ENCODE peak calls at places on chromosomes 5 and 9, in four cellular contexts. U is epithelial cell of esophagus, I is left lung, S is gastrocnemius medialis. C is an unnamed sample.

GRCh38 chr5:146965781-146966659 is 87.5 kb upstream of the PPP2R2B start:
- DNase-seq in U (peak), I (no peak), S (peak), C (peak)

GRCh38 chr5:55438931-55439477 is 95.8 kb downstream of the PLPP1 start:
- DNase-seq in U (no peak), I (no peak), S (peak), C (peak)

GRCh38 chr5:171309526-171310333 is 682 bp downstream of the TLX3 start:
- DNase-seq in U (peak), I (no peak), S (no peak), C (no peak)

GRCh38 chr9:135440620-135441019 is 39.0 kb upstream of the PPP1R26 start:
- DNase-seq in U (peak), I (no peak), S (no peak), C (no peak)

GRCh38 chr5:133994990-133995333 is 9.8 kb downstream of the VDAC1 start:
- DNase-seq in U (no peak), I (no peak), S (no peak), C (no peak)

GRCh38 chr5:68757813-68758212 is 336.0 kb upstream of the SLC30A5 start:
- DNase-seq in U (no peak), I (no peak), S (no peak), C (no peak)

GRCh38 chr9:134216449-134216951 is 52.1 kb upstream of the RNU6ATAC start:
- DNase-seq in U (no peak), I (no peak), S (peak), C (no peak)

GRCh38 chr5:10351199-10351881 is 2.2 kb upstream of the MARCHF6 start:
- DNase-seq in U (peak), I (no peak), S (no peak), C (peak)

GRCh38 chr9:129225815-129226214 is 47.8 kb upstream of the IER5L start:
- DNase-seq in U (peak), I (peak), S (peak), C (peak)

GRCh38 chr5:10936081-10936480 is 175.0 kb upstream of the DAP start:
- DNase-seq in U (no peak), I (no peak), S (no peak), C (no peak)

GRCh38 chr9:8660383-8660782 is 860.8 kb upstream of the DMAC1 start:
- DNase-seq in U (no peak), I (peak), S (peak), C (no peak)

GRCh38 chr5:1400936-1401335 is 44.3 kb downstream of the SLC6A3 start:
- DNase-seq in U (no peak), I (no peak), S (no peak), C (no peak)

GRCh38 chr9:23039402-23039801 is 592.8 kb downstream of the DMRTA1 start:
- DNase-seq in U (no peak), I (no peak), S (no peak), C (no peak)

GRCh38 chr5:76763136-76763535 is 47.2 kb downstream of the F2R start:
- DNase-seq in U (peak), I (no peak), S (no peak), C (no peak)

GRCh38 chr5:169668732-169669131 is 31.7 kb downstream of the DOCK2 start:
- DNase-seq in U (no peak), I (no peak), S (no peak), C (peak)

GRCh38 chr5:52457808-52458207 is 329.9 kb upstream of the ITGA1 start:
- DNase-seq in U (no peak), I (no peak), S (no peak), C (no peak)

GRCh38 chr5:161687316-161687715 is 1.8 kb downstream of the GABRA6 start:
- DNase-seq in U (no peak), I (no peak), S (no peak), C (no peak)

GRCh38 chr9:121399126-121399882 is 29.3 kb upstream of the STOM start:
- DNase-seq in U (no peak), I (no peak), S (no peak), C (no peak)

DNA sequence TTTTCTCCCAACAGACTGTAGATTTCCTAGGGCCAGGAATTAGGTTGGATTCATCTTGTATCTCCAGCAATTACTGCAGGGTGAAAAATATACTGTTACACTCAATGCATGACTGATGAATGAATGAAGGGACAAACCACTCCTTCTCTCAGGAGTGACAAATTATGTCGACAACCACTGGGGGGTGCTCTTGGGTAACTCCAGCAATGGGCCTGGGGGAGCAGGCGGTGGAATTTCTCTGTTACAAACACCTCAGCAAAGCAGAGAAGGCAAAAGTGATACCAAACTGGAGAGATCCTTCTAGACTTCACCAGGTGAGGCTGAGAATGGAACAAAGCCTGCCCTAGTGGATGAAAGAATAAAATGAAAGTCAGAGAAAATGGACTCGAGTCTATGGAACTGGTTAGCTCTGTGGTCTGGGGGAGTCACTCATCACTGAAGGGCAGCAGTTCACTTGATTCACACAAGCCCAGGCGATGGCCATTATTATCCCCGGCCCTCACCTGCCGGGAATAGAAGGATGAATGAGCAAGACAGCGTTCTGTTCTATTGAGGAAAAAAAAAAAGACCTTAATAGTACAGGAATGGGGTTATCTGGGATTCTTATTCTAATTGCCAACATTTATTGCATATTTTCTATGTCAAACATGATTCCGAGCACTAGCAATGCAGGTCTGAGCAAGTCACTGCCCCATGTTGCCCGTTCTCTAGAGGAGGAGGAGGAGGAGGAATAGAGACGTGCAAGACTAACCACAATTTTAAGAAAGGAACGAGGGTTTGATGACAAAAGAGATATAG is 341.1 kb downstream of the ASTN2 start:
- DNase-seq in U (peak), I (no peak), S (no peak), C (no peak)
- TF ChIP-seq CTCF in U (peak), I (no peak), S (no peak), C (peak)

GRCh38 chr9:92738661-92739081 is 26.0 kb downstream of the BICD2 start:
- DNase-seq in U (peak), I (peak), S (no peak), C (no peak)

GRCh38 chr9:92739346-92740014 is 25.2 kb downstream of the BICD2 start:
- DNase-seq in U (no peak), I (peak), S (no peak), C (no peak)

GRCh38 chr9:92740446-92740961 is 24.1 kb downstream of the BICD2 start:
- DNase-seq in U (peak), I (peak), S (no peak), C (no peak)

GRCh38 chr9:92740969-92741368 is 23.7 kb downstream of the BICD2 start:
- DNase-seq in U (peak), I (no peak), S (no peak), C (no peak)

DNA sequence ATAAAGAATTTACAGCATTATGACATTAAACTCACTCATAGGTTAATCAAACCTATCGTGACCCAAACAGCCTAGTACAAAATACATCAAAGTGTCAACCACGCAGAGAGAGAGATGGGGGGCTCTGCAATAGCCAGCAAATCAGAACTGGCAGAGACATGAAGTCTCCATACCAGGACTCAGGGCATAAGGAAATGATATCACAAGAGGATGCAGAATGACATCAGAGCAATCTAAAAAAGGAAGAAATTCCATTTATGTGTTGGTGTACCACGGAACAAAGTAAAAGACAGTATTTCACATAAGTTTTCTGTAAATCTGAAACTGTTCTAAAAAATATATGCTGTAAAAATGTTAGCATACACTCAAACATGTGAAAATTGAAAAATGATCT is 24.6 kb downstream of the BICD2 start:
- DNase-seq in U (no peak), I (peak), S (no peak), C (no peak)
- TF ChIP-seq CTCF in U (no peak), I (no peak), S (no peak), C (no peak)

GRCh38 chr5:93431255-93431654 is 149.8 kb downstream of the NR2F1-AS1 start:
- DNase-seq in U (no peak), I (no peak), S (no peak), C (no peak)

GRCh38 chr5:93428868-93429267 is 152.2 kb downstream of the NR2F1-AS1 start:
- DNase-seq in U (no peak), I (no peak), S (no peak), C (peak)

GRCh38 chr5:93433422-93433821 is 147.6 kb downstream of the NR2F1-AS1 start:
- DNase-seq in U (peak), I (no peak), S (no peak), C (peak)

GRCh38 chr5:93430139-93430538 is 150.9 kb downstream of the NR2F1-AS1 start:
- DNase-seq in U (no peak), I (no peak), S (no peak), C (no peak)

GRCh38 chr5:93430673-93431192 is 150.3 kb downstream of the NR2F1-AS1 start:
- DNase-seq in U (no peak), I (no peak), S (no peak), C (no peak)
- TF ChIP-seq CTCF in U (no peak), I (no peak), S (no peak), C (no peak)

GRCh38 chr9:78505546-78505945 is 208.6 kb downstream of the PSAT1 start:
- DNase-seq in U (no peak), I (no peak), S (no peak), C (no peak)
- TF ChIP-seq CTCF in U (no peak), I (no peak), S (no peak), C (no peak)

GRCh38 chr5:43042626-43043399 is 2.7 kb upstream of the ANXA2R start:
- DNase-seq in U (peak), I (peak), S (peak), C (peak)
- TF ChIP-seq CTCF in U (peak), I (peak), S (no peak), C (no peak)

GRCh38 chr5:155923784-155924183 is 403.2 kb upstream of the SGCD start:
- DNase-seq in U (no peak), I (no peak), S (no peak), C (no peak)
- TF ChIP-seq CTCF in U (no peak), I (no peak), S (no peak), C (no peak)

GRCh38 chr5:180787711-180788431 is 14.7 kb downstream of the MGAT1 start:
- DNase-seq in U (no peak), I (no peak), S (no peak), C (peak)

GRCh38 chr5:180790524-180790923 is 12.1 kb downstream of the MGAT1 start:
- DNase-seq in U (no peak), I (no peak), S (no peak), C (no peak)

GRCh38 chr5:180792287-180792964 is 10.2 kb downstream of the MGAT1 start:
- DNase-seq in U (no peak), I (no peak), S (no peak), C (no peak)

GRCh38 chr5:180791611-180792213 is 10.9 kb downstream of the MGAT1 start:
- DNase-seq in U (no peak), I (no peak), S (no peak), C (no peak)

GRCh38 chr5:180790020-180790419 is 12.6 kb downstream of the MGAT1 start:
- DNase-seq in U (no peak), I (no peak), S (no peak), C (no peak)
- TF ChIP-seq CTCF in U (no peak), I (no peak), S (no peak), C (no peak)

GRCh38 chr5:173814053-173814452 is 74.1 kb upstream of the CPEB4 start:
- DNase-seq in U (peak), I (no peak), S (no peak), C (no peak)
- TF ChIP-seq CTCF in U (no peak), I (no peak), S (no peak), C (no peak)

GRCh38 chr5:95942414-95942813 is 19.2 kb downstream of the ELL2 start:
- DNase-seq in U (no peak), I (no peak), S (no peak), C (no peak)
- TF ChIP-seq CTCF in U (no peak), I (no peak), S (no peak), C (no peak)

GRCh38 chr5:44935262-44935661 is 126.5 kb downstream of the MRPS30 start:
- DNase-seq in U (peak), I (no peak), S (no peak), C (no peak)
- TF ChIP-seq CTCF in U (no peak), I (no peak), S (no peak), C (peak)